ENCODE peak calls at places on chromosomes 6 and 20, in six cellular contexts. I is NCI-H1436; U is amygdala; Y is CD8-positive, alpha-beta T cell; L is NAMALWA; D is fibroblast of mammary gland. V is an unnamed sample.

GRCh38 chr20:44200983-44201382 is 9.6 kb downstream of the OSER1 start:
- DNase-seq in L (no peak), D (no peak), U (no peak), I (no peak), Y (no peak), V (no peak)

GRCh38 chr20:61766921-61767610 is 298.6 kb downstream of the TAF4 start:
- DNase-seq in L (no peak), I (no peak), U (no peak), D (no peak), Y (no peak), V (peak)

GRCh38 chr6:138196142-138196738 is 22.1 kb downstream of the PBOV1 start:
- DNase-seq in U (no peak), D (no peak), L (no peak), I (no peak), Y (no peak), V (no peak)

GRCh38 chr20:45538209-45538798 is 978 bp downstream of the WFDC6 start:
- DNase-seq in L (no peak), Y (no peak), D (no peak), U (no peak), I (no peak), V (no peak)

GRCh38 chr6:6624269-6624668 is 35.7 kb downstream of the LY86 start:
- DNase-seq in I (no peak), D (no peak), Y (no peak), U (no peak), L (no peak), V (no peak)

GRCh38 chr6:159969204-159969912 is 476 bp downstream of the IGF2R start:
- DNase-seq in Y (peak), D (no peak), I (no peak), L (peak), U (no peak), V (peak)

GRCh38 chr20:33277471-33278441 is 5.3 kb upstream of the BPIFB1 start:
- DNase-seq in D (no peak), L (no peak), Y (no peak), U (no peak), I (no peak), V (no peak)

GRCh38 chr6:135871296-135871695 is 19.8 kb downstream of the PDE7B start:
- DNase-seq in U (no peak), Y (no peak), I (no peak), L (no peak), D (peak), V (no peak)

GRCh38 chr6:2556761-2557160 is 194.0 kb downstream of the MYLK4 start:
- DNase-seq in I (no peak), U (no peak), Y (no peak), D (no peak), L (no peak), V (no peak)